ENCODE peak calls at places on chromosomes 4 and X, in six cellular contexts. N, W, L, D, X and G are unnamed samples.

GRCh38 chr4:112735474-112735951 is 98.6 kb downstream of the LARP7 start:
- DNase-seq in N (no peak), W (no peak), L (no peak), D (no peak), X (no peak), G (no peak)

GRCh38 chrX:1196436-1196835 is 16.0 kb downstream of the CRLF2 start:
- DNase-seq in N (no peak), W (no peak), L (no peak), D (no peak), X (no peak), G (peak)

GRCh38 chr4:7684294-7684693 is 249.6 kb upstream of the PSAPL1 start:
- DNase-seq in N (no peak), W (no peak), L (no peak), D (no peak), X (no peak), G (no peak)

GRCh38 chrX:155417769-155418168 is 35.9 kb downstream of the F8A2 start:
- DNase-seq in N (no peak), W (no peak), L (no peak), D (no peak), X (no peak), G (no peak)

GRCh38 chr4:73729534-73730165 is 10.7 kb upstream of the CXCL8 start:
- DNase-seq in N (peak), W (peak), L (no peak), D (no peak), X (no peak), G (no peak)

GRCh38 chrX:110394653-110395052 is 36.0 kb downstream of the RTL9 start:
- DNase-seq in N (peak), W (no peak), L (no peak), D (no peak), X (no peak), G (no peak)

GRCh38 chr4:122758033-122758432 is 25.5 kb downstream of the BBS12 start:
- DNase-seq in N (peak), W (peak), L (no peak), D (no peak), X (no peak), G (no peak)

GRCh38 chr4:16524911-16525574 is 298.8 kb upstream of the TAPT1 start:
- DNase-seq in N (no peak), W (no peak), L (no peak), D (no peak), X (no peak), G (no peak)